ENCODE peak calls at places on chromosomes 4 and X, in nine cellular contexts. R is HT-29; A is bronchial epithelial cell; F is posterior vena cava; N is fibroblast of the aortic adventitia; J is activated naive CD8-positive, alpha-beta T cell treated with anti-CD3 and anti-CD28 coated beads, Interleukin-2, amount 10 ng/mL, durations not matched to agents 7 days and 5 days; M is nucleus accumbens; Z is SJSA1; Q is activated T-cell treated with anti-CD3 and anti-CD28 coated beads for 1 hour. V is an unnamed sample.

GRCh38 chr4:118173956-118174355 is 139.7 kb downstream of the NDST3 start:
- DNase-seq in N (peak; percentile 77), F (no peak), R (no peak), J (no peak), Q (no peak), Z (peak; percentile 61), M (no peak), A (no peak), V (no peak)

GRCh38 chr4:7828011-7828720 is 111.5 kb downstream of the AFAP1 start:
- DNase-seq in R (no peak), N (peak; percentile 99), A (peak; percentile 98), M (peak; percentile 26), F (peak; percentile 94), Q (peak; percentile 14), J (peak; percentile 42), Z (peak; percentile 90), V (peak; percentile 69)

GRCh38 chr4:113212613-113213012 is 163.2 kb downstream of the ANK2 start:
- DNase-seq in A (no peak), Q (no peak), F (no peak), R (no peak), Z (no peak), N (no peak), M (no peak), J (no peak), V (no peak)

GRCh38 chrX:14029039-14029424 is 660 bp downstream of the GEMIN8 start:
- DNase-seq in N (peak; percentile 9), F (no peak), M (no peak), J (no peak), Z (no peak), A (no peak), Q (no peak), R (no peak), V (no peak)

GRCh38 chr4:140706276-140706625 is 49.9 kb downstream of the TBC1D9 start:
- DNase-seq in A (peak; percentile 50), F (no peak), J (no peak), M (no peak), N (no peak), Q (no peak), Z (no peak), R (no peak), V (no peak)

GRCh38 chrX:7904557-7904956 is 22.7 kb downstream of the PNPLA4 start:
- DNase-seq in J (no peak), R (no peak), A (peak; percentile 18), Q (no peak), M (no peak), F (no peak), Z (no peak), N (no peak), V (no peak)

GRCh38 chr4:632391-632790 is 7.0 kb downstream of the PDE6B start:
- DNase-seq in M (no peak), Q (no peak), N (no peak), A (no peak), Z (no peak), J (no peak), R (no peak), F (peak; percentile 22), V (no peak)

GRCh38 chr4:1246901-1247810 is 1.8 kb downstream of the CTBP1 start:
- DNase-seq in F (peak; percentile 82), N (no peak), M (no peak), J (peak; percentile 49), Z (no peak), Q (no peak), A (no peak), R (peak; percentile 18), V (no peak)

GRCh38 chrX:104310084-104310483 is 55.4 kb upstream of the ESX1 start:
- DNase-seq in Z (no peak), J (no peak), A (peak; percentile 45), N (peak; percentile 52), R (peak; percentile 60), Q (no peak), F (no peak), M (no peak), V (no peak)

GRCh38 chr4:144347116-144347515 is 206.6 kb upstream of the GYPA start:
- DNase-seq in N (no peak), M (peak; percentile 23), A (no peak), R (no peak), Z (no peak), J (no peak), Q (no peak), F (no peak), V (no peak)